ENCODE peak calls at places on chromosomes 2 and 18, in five cellular contexts. Q is NB4, T is GM03348, V is IMR-90, D is GM23338. Z is an unnamed sample.

GRCh38 chr2:24049485-24050021 is at the start of gene FKBP1B:
- DNase-seq in Q (peak), T (peak), V (peak), D (peak), Z (no peak)

GRCh38 chr2:71122917-71123316 is 7.1 kb downstream of the MCEE start:
- DNase-seq in Q (no peak), T (no peak), V (peak), D (no peak), Z (no peak)

GRCh38 chr2:86037141-86037794 is 68.4 kb downstream of the POLR1A start:
- DNase-seq in Q (peak), T (peak), V (peak), D (no peak), Z (peak)

GRCh38 chr2:151289972-151290335 is 486 bp upstream of the NMI start:
- DNase-seq in Q (peak), T (peak), V (peak), D (peak), Z (peak)

GRCh38 chr2:186612555-186613440 is 22.9 kb downstream of the ITGAV start:
- DNase-seq in Q (no peak), T (no peak), V (no peak), D (no peak), Z (no peak)

GRCh38 chr2:130797493-130798435 is 39.0 kb upstream of the ARHGEF4 start:
- DNase-seq in Q (peak), T (peak), V (peak), D (peak), Z (peak)

GRCh38 chr18:12246849-12247808 is 7.0 kb upstream of the CIDEA start:
- DNase-seq in Q (peak), T (no peak), V (no peak), D (peak), Z (no peak)

GRCh38 chr2:230575640-230576324 is 136.9 kb upstream of the CAB39 start:
- DNase-seq in Q (peak), T (no peak), V (no peak), D (no peak), Z (no peak)

GRCh38 chr2:62808554-62808953 is 103.0 kb downstream of the EHBP1 start:
- DNase-seq in Q (peak), T (no peak), V (no peak), D (no peak), Z (no peak)

GRCh38 chr2:128535928-128536327 is 217.3 kb upstream of the HS6ST1 start:
- DNase-seq in Q (peak), T (peak), V (peak), D (no peak), Z (peak)

GRCh38 chr2:179263015-179263414 is 1.6 kb downstream of the SESTD1 start:
- DNase-seq in Q (peak), T (peak), V (peak), D (no peak), Z (no peak)

GRCh38 chr2:437772-438393 is 150.0 kb upstream of the ALKAL2 start:
- DNase-seq in Q (peak), T (no peak), V (no peak), D (peak), Z (no peak)

GRCh38 chr18:68428026-68428425 is 286.9 kb downstream of the TMX3 start:
- DNase-seq in Q (no peak), T (peak), V (peak), D (no peak), Z (peak)

GRCh38 chr2:181197140-181197760 is 216.8 kb downstream of the UBE2E3 start:
- DNase-seq in Q (no peak), T (no peak), V (no peak), D (no peak), Z (no peak)

GRCh38 chr2:232744963-232745362 is 31.4 kb downstream of the KCNJ13 start:
- DNase-seq in Q (no peak), T (no peak), V (no peak), D (no peak), Z (no peak)

GRCh38 chr2:46366675-46367067 is 69.5 kb downstream of the EPAS1 start:
- DNase-seq in Q (no peak), T (no peak), V (no peak), D (no peak), Z (no peak)

GRCh38 chr18:59454909-59455727 is 96.1 kb upstream of the LMAN1 start:
- DNase-seq in Q (no peak), T (no peak), V (no peak), D (no peak), Z (no peak)

GRCh38 chr2:134912406-134912805 is 6.2 kb upstream of the CCNT2 start:
- DNase-seq in Q (no peak), T (no peak), V (peak), D (no peak), Z (no peak)

GRCh38 chr18:42274488-42275137 is 319.6 kb downstream of the PIK3C3 start:
- DNase-seq in Q (peak), T (peak), V (peak), D (peak), Z (peak)

GRCh38 chr18:58350526-58350925 is 278.4 kb downstream of the ALPK2 start:
- DNase-seq in Q (no peak), T (no peak), V (peak), D (no peak), Z (no peak)

GRCh38 chr18:74778191-74778847 is 180.6 kb downstream of the ZNF407 start:
- DNase-seq in Q (no peak), T (peak), V (peak), D (no peak), Z (no peak)

GRCh38 chr2:119711352-119711751 is 32.4 kb downstream of the TMEM177 start:
- DNase-seq in Q (no peak), T (no peak), V (no peak), D (no peak), Z (no peak)

GRCh38 chr2:234414591-234414990 is 82.3 kb downstream of the ARL4C start:
- DNase-seq in Q (no peak), T (no peak), V (no peak), D (no peak), Z (no peak)

GRCh38 chr2:133952896-133953295 is 301.0 kb upstream of the MGAT5 start:
- DNase-seq in Q (no peak), T (no peak), V (no peak), D (no peak), Z (no peak)

GRCh38 chr2:101644842-101645383 is 52.6 kb upstream of the MAP4K4 start:
- DNase-seq in Q (no peak), T (no peak), V (no peak), D (no peak), Z (no peak)

GRCh38 chr2:28871620-28872019 is 1.5 kb upstream of the TRMT61B start:
- DNase-seq in Q (no peak), T (no peak), V (no peak), D (no peak), Z (no peak)

Z was measured in GM04504.